ENCODE peak calls at places on chromosomes 12 and 14, in four cellular contexts. T, B, D and R are unnamed samples.

GRCh38 chr14:53925201-53925766 is 31.3 kb downstream of the BMP4 start:
- DNase-seq in B (no peak), T (no peak), D (no peak), R (no peak)

GRCh38 chr14:105853089-105853906 is 326.9 kb downstream of the TMEM121 start:
- DNase-seq in D (peak; percentile 9), B (peak; percentile 52), T (no peak), R (no peak)

GRCh38 chr12:27960822-27961221 is 11.7 kb downstream of the PTHLH start:
- DNase-seq in B (no peak), D (no peak), T (no peak), R (no peak)

GRCh38 chr14:96635850-96636249 is 133.7 kb downstream of the PAPOLA start:
- DNase-seq in T (no peak), B (peak; percentile 55), D (no peak), R (peak; percentile 77)

GRCh38 chr12:42129595-42130204 is 15.0 kb downstream of the GXYLT1 start:
- DNase-seq in T (peak; percentile 66), B (no peak), D (no peak), R (no peak)

GRCh38 chr12:29726321-29726692 is 57.4 kb downstream of the TMTC1 start:
- DNase-seq in T (no peak), B (no peak), D (no peak), R (no peak)

GRCh38 chr12:130164216-130164542 is 1.9 kb downstream of the FZD10 start:
- DNase-seq in B (no peak), D (no peak), T (no peak), R (no peak)

GRCh38 chr14:76274324-76274723 is 101.6 kb upstream of the ESRRB start:
- DNase-seq in B (peak; percentile 13), D (no peak), T (no peak), R (no peak)

GRCh38 chr14:101604935-101605767 is 43.9 kb downstream of the DIO3 start:
- DNase-seq in T (no peak), D (no peak), B (peak; percentile 46), R (peak; percentile 87)

GRCh38 chr14:35052637-35053036 is 6.6 kb downstream of the FAM177A1 start:
- DNase-seq in D (no peak), T (no peak), B (no peak), R (no peak)

GRCh38 chr14:100592461-100592871 is 5.2 kb upstream of the BEGAIN start:
- DNase-seq in B (no peak), D (no peak), T (no peak), R (no peak)

GRCh38 chr14:93028724-93029076 is 87.0 kb downstream of the ITPK1 start:
- DNase-seq in D (no peak), B (no peak), T (no peak), R (no peak)

GRCh38 chr12:75960086-75960910 is 71.3 kb downstream of the PHLDA1 start:
- DNase-seq in T (no peak), D (no peak), B (no peak), R (no peak)

GRCh38 chr14:94827711-94828505 is 58.0 kb upstream of the GSC start:
- DNase-seq in B (no peak), T (no peak), D (peak; percentile 37), R (no peak)

GRCh38 chr14:73961192-73961591 is 11.1 kb downstream of the COQ6 start:
- DNase-seq in B (no peak), T (no peak), D (no peak), R (no peak)

GRCh38 chr12:12724421-12725085 is 7.4 kb downstream of the CDKN1B start:
- DNase-seq in D (no peak), B (no peak), T (peak; percentile 47), R (no peak)

GRCh38 chr14:64060648-64061096 is 207.9 kb downstream of the SYNE2 start:
- DNase-seq in B (no peak), D (no peak), T (peak; percentile 78), R (no peak)

GRCh38 chr12:32583535-32583934 is 95.6 kb upstream of the DNM1L start:
- DNase-seq in D (no peak), T (no peak), B (no peak), R (no peak)

GRCh38 chr14:91369628-91370445 is 47.8 kb downstream of the CCDC88C start:
- DNase-seq in T (no peak), D (no peak), B (no peak), R (no peak)

GRCh38 chr12:116078396-116078795 is 199.1 kb downstream of the MED13L start:
- DNase-seq in B (no peak), T (no peak), D (no peak), R (no peak)

GRCh38 chr12:64609543-64610091 is 678 bp upstream of the RASSF3 start:
- DNase-seq in B (no peak), D (no peak), T (peak; percentile 50), R (no peak)

GRCh38 chr14:68589447-68590232 is 203.2 kb downstream of the ZFP36L1 start:
- DNase-seq in T (no peak), B (no peak), D (peak; percentile 52), R (no peak)

GRCh38 chr12:54215990-54216579 is 27.3 kb upstream of the SMUG1 start:
- DNase-seq in D (no peak), B (no peak), T (no peak), R (no peak)

GRCh38 chr12:106861984-106862894 is 87.8 kb downstream of the RIC8B start:
- DNase-seq in D (no peak), T (no peak), B (no peak), R (no peak)

GRCh38 chr12:54229624-54230212 is 40.9 kb upstream of the SMUG1 start:
- DNase-seq in T (no peak), B (peak; percentile 75), D (peak; percentile 70), R (no peak)

GRCh38 chr12:120365675-120366340 is 3.2 kb downstream of the MSI1 start:
- DNase-seq in B (no peak), D (no peak), T (no peak), R (no peak)

GRCh38 chr12:67237231-67237630 is 31.9 kb upstream of the CAND1 start:
- DNase-seq in D (no peak), B (no peak), T (peak; percentile 63), R (no peak)

DNA sequence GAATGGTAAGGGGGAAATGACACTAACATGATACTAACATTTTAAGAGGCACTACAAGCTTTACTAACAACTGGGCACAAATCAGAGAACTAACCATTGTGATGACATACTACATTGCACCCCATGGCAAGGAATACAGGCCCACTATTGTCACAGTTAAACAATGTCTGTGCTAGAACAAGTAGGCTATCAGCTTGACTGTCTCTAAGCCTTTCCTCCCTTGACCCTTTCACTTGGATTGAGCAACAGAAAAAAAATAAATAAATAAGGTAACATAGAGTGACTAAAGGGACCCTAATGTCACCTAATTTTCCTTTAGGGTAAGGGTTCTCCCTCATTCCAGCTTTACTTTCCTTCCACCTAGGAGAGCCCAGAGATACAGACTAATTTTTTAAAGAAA is 4.4 kb downstream of the SLC38A2 start:
- DNase-seq in B (no peak), T (no peak), D (no peak), R (no peak)
- H3K36me3 ChIP-seq in B (peaks cover 80% of the 10 kb centered on the region), T (peaks cover 67% of the 10 kb centered on the region), D (peaks cover 81% of the 10 kb centered on the region), R (peaks cover 59% of the 10 kb centered on the region)

GRCh38 chr12:113463746-113464743 is 7.6 kb downstream of the LHX5 start:
- DNase-seq in T (peak; percentile 57), D (no peak), B (no peak), R (no peak)
- H3K4me3 ChIP-seq in T (peak overlapping the region; percentile 95), D (peak overlapping the region; percentile 41), B (peak overlapping the region; percentile 39), R (peak overlapping the region; percentile 32)

GRCh38 chr12:4392223-4392742 is 12.8 kb upstream of the FGF23 start:
- DNase-seq in T (no peak), D (no peak), B (no peak), R (no peak)

GRCh38 chr12:4388032-4388431 is 8.5 kb upstream of the FGF23 start:
- DNase-seq in D (no peak), B (no peak), T (no peak), R (peak; percentile 39)

GRCh38 chr12:4387607-4388006 is 8.1 kb upstream of the FGF23 start:
- DNase-seq in T (no peak), D (no peak), B (no peak), R (peak; percentile 31)

GRCh38 chr12:4386756-4387155 is 7.2 kb upstream of the FGF23 start:
- DNase-seq in T (no peak), D (no peak), B (no peak), R (peak; percentile 55)

GRCh38 chr12:4388662-4389061 is 9.2 kb upstream of the FGF23 start:
- DNase-seq in T (no peak), D (no peak), B (no peak), R (peak; percentile 47)
- H3K36me3 ChIP-seq in T (no peaks in the 10 kb centered on the region), D (no peaks in the 10 kb centered on the region), B (no peaks in the 10 kb centered on the region), R (no peaks in the 10 kb centered on the region)

DNA sequence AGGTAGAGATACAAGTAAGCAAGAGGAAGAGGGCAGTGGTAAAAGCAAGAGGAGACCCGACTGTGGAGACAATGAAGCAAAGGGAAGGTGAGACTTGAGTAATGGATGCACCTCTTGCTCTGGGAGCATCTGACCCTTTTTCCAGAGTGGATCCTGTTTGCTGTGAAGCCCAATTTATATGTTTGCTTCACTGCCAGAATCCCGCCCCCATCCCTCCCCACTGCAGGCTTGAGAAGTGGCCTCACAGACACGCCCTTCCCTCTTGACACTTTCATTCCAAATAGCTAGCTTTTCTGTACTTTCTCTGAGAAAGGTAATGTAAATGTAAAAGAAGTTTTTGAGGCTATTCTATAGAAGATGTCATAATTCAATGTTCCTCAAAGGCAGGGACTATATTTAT is 673 bp upstream of the PFKM start:
- DNase-seq in B (no peak), T (no peak), D (no peak), R (no peak)
- H3K4me3 ChIP-seq in B (peak overlapping the region; percentile 82), T (peak overlapping the region; percentile 77), D (peak overlapping the region; percentile 86), R (peak overlapping the region; percentile 84)

GRCh38 chr12:46153267-46153872 is 115.5 kb downstream of the SLC38A1 start:
- DNase-seq in B (no peak), D (no peak), T (peak; percentile 20), R (no peak)

GRCh38 chr12:46149905-46150304 is 118.9 kb downstream of the SLC38A1 start:
- DNase-seq in B (no peak), T (no peak), D (no peak), R (no peak)

GRCh38 chr12:46150735-46151134 is 118.1 kb downstream of the SLC38A1 start:
- DNase-seq in D (no peak), T (no peak), B (no peak), R (no peak)

GRCh38 chr12:46152456-46152855 is 116.4 kb downstream of the SLC38A1 start:
- DNase-seq in D (no peak), B (no peak), T (peak; percentile 12), R (no peak)

DNA sequence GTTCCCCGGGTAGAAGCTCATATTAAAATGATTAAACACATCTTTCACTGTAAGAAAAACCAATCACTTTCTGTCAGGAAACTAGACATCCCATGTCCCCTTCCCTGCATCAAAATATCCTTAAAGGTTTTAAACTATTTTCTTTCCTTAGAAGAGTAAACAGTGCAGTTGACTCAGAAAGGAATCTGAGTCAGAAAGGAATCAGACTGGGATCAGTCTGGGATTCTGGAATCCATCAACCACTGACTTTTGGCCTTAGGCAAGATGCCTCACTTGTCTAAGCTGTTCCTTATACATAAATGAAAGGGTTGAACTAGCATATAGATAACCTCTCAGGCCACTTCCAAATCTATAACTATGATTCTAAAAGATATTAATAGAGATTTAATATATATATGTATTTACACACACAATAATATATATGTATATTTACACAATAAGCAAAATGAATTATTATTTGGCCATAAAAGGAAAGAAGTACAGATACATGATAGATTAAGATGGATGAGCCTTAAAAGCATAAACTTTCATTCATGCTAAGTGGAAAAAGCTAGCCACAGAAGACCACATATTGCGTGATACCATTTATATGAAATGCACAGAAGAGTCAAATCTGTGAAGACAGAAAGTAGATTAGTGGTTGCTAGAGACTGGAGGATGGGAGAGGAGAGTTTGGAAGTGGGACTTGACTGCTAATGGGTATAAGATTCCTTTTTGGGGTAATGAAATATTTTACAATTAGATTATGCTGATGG is 114.4 kb downstream of the SLC38A1 start:
- DNase-seq in T (no peak), B (no peak), D (no peak), R (no peak)
- H3K36me3 ChIP-seq in T (no peaks in the 10 kb centered on the region), B (no peaks in the 10 kb centered on the region), D (no peaks in the 10 kb centered on the region), R (no peaks in the 10 kb centered on the region)